ENCODE peak calls at places on chromosomes 3 and 15, in six cellular contexts. V is dorsolateral prefrontal cortex; A is CD8-positive, alpha-beta T cell; S is SK-N-SH; F is CD4-positive, CD25-positive, alpha-beta regulatory T cell; J is foreskin fibroblast. R is an unnamed sample.

GRCh38 chr15:70234256-70234965 is 136.7 kb upstream of the TLE3 start:
- DNase-seq in V (no peak), A (no peak), S (no peak), F (no peak), J (peak; percentile 84), R (no peak)

GRCh38 chr3:112297714-112298113 is 3.7 kb upstream of the SLC9C1 start:
- DNase-seq in V (no peak), A (no peak), S (no peak), F (no peak), J (no peak), R (no peak)

GRCh38 chr15:42549052-42549491 is 434 bp downstream of the HAUS2 start:
- DNase-seq in V (no peak), A (no peak), S (peak; percentile 73), F (no peak), J (peak; percentile 3), R (peak; percentile 31)

GRCh38 chr15:20345401-20345958 is 196.1 kb downstream of the GOLGA6L6 start:
- DNase-seq in V (no peak), A (no peak), S (peak; percentile 34), F (no peak), J (no peak), R (no peak)

GRCh38 chr15:80275946-80276345 is 23.9 kb upstream of the CTXND1 start:
- DNase-seq in V (no peak), A (no peak), S (no peak), F (no peak), J (peak; percentile 27), R (no peak)

GRCh38 chr3:78846688-78847087 is 921.1 kb downstream of the ROBO1 start:
- DNase-seq in V (no peak), A (no peak), S (no peak), F (no peak), J (peak; percentile 67), R (no peak)

GRCh38 chr15:69755571-69756310 is 303.1 kb downstream of the RPLP1 start:
- DNase-seq in V (no peak), A (peak; percentile 72), S (no peak), F (peak; percentile 40), J (no peak), R (no peak)

GRCh38 chr15:59053482-59053881 is 51.5 kb upstream of the CCNB2 start:
- DNase-seq in V (no peak), A (no peak), S (no peak), F (no peak), J (no peak), R (no peak)

GRCh38 chr15:40285151-40285898 is 2.5 kb upstream of the ANKRD63 start:
- DNase-seq in V (no peak), A (no peak), S (no peak), F (no peak), J (peak; percentile 22), R (no peak)

GRCh38 chr15:41927516-41927915 is 33.7 kb upstream of the SPTBN5 start:
- DNase-seq in V (no peak), A (no peak), S (no peak), F (no peak), J (no peak), R (no peak)

GRCh38 chr3:98705694-98706093 is 57.4 kb upstream of the ST3GAL6 start:
- DNase-seq in V (no peak), A (no peak), S (no peak), F (no peak), J (no peak), R (no peak)

GRCh38 chr15:86743283-86743903 is 663.7 kb downstream of the AGBL1 start:
- DNase-seq in V (no peak), A (peak; percentile 35), S (peak; percentile 3), F (peak; percentile 11), J (no peak), R (peak; percentile 66)

GRCh38 chr15:70473623-70474366 is 289.6 kb downstream of the UACA start:
- DNase-seq in V (no peak), A (no peak), S (no peak), F (no peak), J (no peak), R (no peak)

GRCh38 chr3:172550347-172550943 is 27.2 kb upstream of the TNFSF10 start:
- DNase-seq in V (no peak), A (peak; percentile 25), S (no peak), F (no peak), J (peak; percentile 71), R (no peak)

GRCh38 chr3:120855665-120856437 is 52.2 kb upstream of the STXBP5L start:
- DNase-seq in V (peak; percentile 75), A (no peak), S (no peak), F (no peak), J (no peak), R (peak; percentile 48)

GRCh38 chr3:22012471-22012870 is 261.5 kb upstream of the ZNF385D start:
- DNase-seq in V (no peak), A (no peak), S (no peak), F (no peak), J (peak; percentile 10), R (no peak)

GRCh38 chr3:53860196-53860595 is 13.8 kb downstream of the IL17RB start:
- DNase-seq in V (no peak), A (no peak), S (no peak), F (no peak), J (no peak), R (no peak)

GRCh38 chr3:53862241-53862640 is 15.9 kb downstream of the IL17RB start:
- DNase-seq in V (no peak), A (no peak), S (no peak), F (no peak), J (no peak), R (no peak)

GRCh38 chr3:53859178-53859577 is 12.8 kb downstream of the IL17RB start:
- DNase-seq in V (no peak), A (no peak), S (no peak), F (no peak), J (no peak), R (no peak)

GRCh38 chr3:53865732-53866499 is 16.0 kb downstream of the ACTR8 start:
- DNase-seq in V (no peak), A (no peak), S (no peak), F (no peak), J (no peak), R (no peak)

DNA sequence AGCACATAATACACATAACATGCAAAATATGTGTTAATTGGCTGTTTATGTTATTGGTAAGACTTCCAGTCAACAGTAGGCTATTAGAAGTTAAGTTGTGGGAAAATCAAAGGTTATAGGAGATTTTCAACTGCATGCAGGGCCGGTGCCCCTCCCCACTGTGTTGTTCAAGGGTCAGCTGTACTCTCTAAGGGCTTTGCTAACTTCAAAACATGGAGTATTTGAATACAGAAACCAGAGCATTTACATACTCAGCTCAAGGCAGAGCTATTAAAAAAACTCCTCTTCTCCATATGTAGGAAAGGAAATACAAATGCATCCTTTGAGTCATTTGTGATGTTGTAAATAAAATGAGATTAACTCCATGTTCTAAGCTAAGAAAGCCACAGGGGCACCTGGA is 16.8 kb downstream of the IL17RB start:
- DNase-seq in V (no peak), A (no peak), S (no peak), F (no peak), J (no peak), R (no peak)
- H3K4me3 ChIP-seq in V (no peak overlapping the region), A (no peak overlapping the region), S (no peak overlapping the region), F (no peak overlapping the region), J (no peak overlapping the region), R (no peak overlapping the region)

DNA sequence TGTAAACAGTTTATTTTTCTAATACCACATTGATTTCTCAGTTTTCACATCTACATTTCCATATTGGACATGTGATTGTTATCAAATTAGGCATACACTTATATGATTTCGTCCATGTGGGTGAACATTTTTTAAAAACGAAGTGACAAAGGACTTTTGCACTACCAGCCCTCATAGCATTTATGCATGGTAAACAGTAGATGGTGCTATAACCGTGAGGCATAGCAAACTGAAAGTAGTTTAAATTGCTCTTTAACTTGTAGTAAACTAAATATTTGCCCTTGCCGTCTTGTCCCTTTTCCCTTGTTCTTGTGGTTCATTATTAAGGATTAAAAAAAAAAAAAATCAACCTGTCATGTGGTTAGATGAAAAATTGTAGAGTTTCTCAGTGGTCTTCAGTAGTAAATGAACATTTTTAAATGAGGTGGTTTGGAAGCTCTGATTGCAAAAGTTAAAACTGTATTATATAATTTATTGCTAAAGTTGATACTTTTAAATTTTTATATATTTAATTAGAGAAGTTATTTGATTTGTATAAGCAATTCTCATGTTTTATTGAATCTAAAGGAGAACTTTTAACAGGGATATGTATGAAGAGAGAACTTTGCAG is 24.0 kb downstream of the STX19 start:
- DNase-seq in V (no peak), A (no peak), S (peak; percentile 44), F (no peak), J (peak; percentile 41), R (no peak)
- H3K4me3 ChIP-seq in V (peak overlapping the region; percentile 48), A (no peak overlapping the region), S (peak overlapping the region; percentile 29), F (peak overlapping the region; percentile 82), J (peak overlapping the region; percentile 37), R (no peak overlapping the region)

DNA sequence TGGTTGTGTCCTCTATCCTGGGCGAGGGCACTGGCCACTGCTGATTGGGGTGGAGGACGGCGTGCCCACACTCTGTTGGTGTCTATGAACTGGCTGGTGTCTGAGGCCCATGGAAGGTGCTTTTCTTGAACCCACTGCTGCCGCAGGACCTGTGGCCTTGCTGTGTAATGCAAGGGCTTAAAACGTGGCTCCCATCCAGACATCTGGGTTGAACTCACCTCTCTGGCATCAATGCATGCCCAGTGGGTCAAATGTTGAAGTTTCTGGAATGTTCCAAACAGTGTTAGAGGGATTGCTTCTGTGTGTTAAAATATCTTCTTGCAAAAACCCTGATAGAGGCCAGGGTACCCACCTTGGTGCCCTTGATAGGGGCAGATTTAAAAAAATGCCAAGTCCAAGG is 42.6 kb downstream of the FAM3D start:
- DNase-seq in V (no peak), A (no peak), S (no peak), F (no peak), J (peak; percentile 64), R (no peak)
- H3K4me3 ChIP-seq in V (no peak overlapping the region), A (no peak overlapping the region), S (no peak overlapping the region), F (no peak overlapping the region), J (no peak overlapping the region), R (no peak overlapping the region)

GRCh38 chr3:13388816-13389215 is 31.3 kb downstream of the NUP210 start:
- DNase-seq in V (no peak), A (no peak), S (no peak), F (no peak), J (no peak), R (no peak)
- H3K4me3 ChIP-seq in V (no peak overlapping the region), A (no peak overlapping the region), S (no peak overlapping the region), F (no peak overlapping the region), J (no peak overlapping the region), R (no peak overlapping the region)